ENCODE peak calls at places on chromosomes 13 and 19, in eight cellular contexts. O is mesenchymal stem cell, K is stomach, V is IMR-90, W is Panc1, I is cardiac muscle cell, A is breast epithelium, T is mesendoderm. U is an unnamed sample.

GRCh38 chr13:24097064-24097463 is 63.5 kb upstream of the SPATA13 start:
- DNase-seq in O (peak; percentile 68), A (no peak), K (no peak), T (no peak), V (peak; percentile 76), W (no peak), I (peak; percentile 51), U (no peak)

GRCh38 chr19:46192990-46193650 is 36.4 kb upstream of the IGFL1 start:
- DNase-seq in V (peak; percentile 51), K (no peak), T (peak; percentile 49), I (peak; percentile 58), A (peak; percentile 65), O (peak; percentile 95), W (no peak), U (peak; percentile 37)

GRCh38 chr19:28881616-28882015 is 331.3 kb downstream of the UQCRFS1 start:
- DNase-seq in I (no peak), K (no peak), W (no peak), V (no peak), O (no peak), T (no peak), A (no peak), U (no peak)

GRCh38 chr13:32001392-32001768 is 30.2 kb upstream of the FRY start:
- DNase-seq in A (no peak), W (no peak), T (peak; percentile 74), I (peak; percentile 78), K (no peak), V (peak; percentile 41), O (peak; percentile 65), U (peak; percentile 68)

GRCh38 chr19:10884273-10884672 is 12.9 kb downstream of the CARM1 start:
- DNase-seq in K (no peak), O (peak; percentile 89), I (peak; percentile 46), T (no peak), A (no peak), V (peak; percentile 77), W (no peak), U (no peak)

GRCh38 chr19:8001995-8002849 is 3.2 kb downstream of the ELAVL1 start:
- DNase-seq in T (peak; percentile 96), K (peak; percentile 85), O (peak; percentile 88), I (peak; percentile 87), W (peak; percentile 43), V (peak; percentile 75), A (peak; percentile 70), U (peak; percentile 74)

GRCh38 chr13:24276310-24276709 is 33.1 kb upstream of the C1QTNF9 start:
- DNase-seq in W (no peak), I (no peak), O (no peak), A (no peak), V (no peak), K (no peak), T (no peak), U (no peak)

GRCh38 chr13:33911521-33911920 is 93.6 kb downstream of the RFC3 start:
- DNase-seq in K (no peak), I (no peak), V (no peak), W (no peak), A (no peak), T (no peak), O (no peak), U (no peak)

GRCh38 chr19:39672473-39672872 is 16.8 kb downstream of the LGALS16 start:
- DNase-seq in A (no peak), W (no peak), O (no peak), K (no peak), I (no peak), T (no peak), V (no peak), U (no peak)

GRCh38 chr13:110382229-110382628 is 75.1 kb downstream of the COL4A2 start:
- DNase-seq in T (no peak), A (no peak), W (no peak), I (peak; percentile 62), V (peak; percentile 92), K (no peak), O (peak; percentile 89), U (no peak)

GRCh38 chr13:100442095-100442832 is 146.3 kb downstream of the GGACT start:
- DNase-seq in T (peak; percentile 19), O (no peak), A (no peak), V (no peak), K (no peak), I (no peak), W (no peak), U (no peak)

GRCh38 chr19:30857388-30857787 is 485.2 kb downstream of the ZNF536 start:
- DNase-seq in A (no peak), V (no peak), T (peak; percentile 85), K (no peak), W (no peak), I (no peak), O (no peak), U (no peak)

GRCh38 chr13:114043421-114044053 is 69.7 kb upstream of the C13orf46 start:
- DNase-seq in K (peak; percentile 45), O (peak; percentile 98), T (peak; percentile 94), W (no peak), A (peak; percentile 74), V (peak; percentile 95), I (peak; percentile 96), U (no peak)

DNA sequence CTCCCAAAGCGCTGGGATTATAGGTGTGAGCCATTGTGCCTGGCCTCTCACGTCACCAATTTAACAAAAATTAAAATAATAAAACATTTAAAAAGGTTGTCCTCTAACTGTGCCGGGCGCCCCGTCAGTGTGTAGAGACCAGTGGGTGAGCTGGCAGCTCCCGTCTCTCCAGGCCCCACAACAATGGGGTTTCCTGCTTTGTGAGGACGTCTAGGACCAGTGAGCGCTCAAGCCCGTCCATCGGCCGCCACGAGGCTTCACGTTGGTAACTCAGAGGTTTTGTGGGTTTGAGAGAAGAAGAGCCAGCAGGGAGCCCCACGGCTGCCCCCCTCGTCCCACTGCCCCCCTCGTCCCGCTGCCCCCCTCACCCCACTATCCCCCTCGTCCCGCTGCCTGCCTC is 4.7 kb downstream of the LSM7 start:
- DNase-seq in O (no peak), K (no peak), A (no peak), T (no peak), W (no peak), I (no peak), V (no peak), U (no peak)
- H3K4me1 ChIP-seq in O (peaks cover 28% of the 10 kb centered on the region), K (peaks cover 31% of the 10 kb centered on the region), A (no peaks in the 10 kb centered on the region), T (no peaks in the 10 kb centered on the region), W (peaks cover 3% of the 10 kb centered on the region), I (peaks cover 4% of the 10 kb centered on the region), V (peaks cover 1% of the 10 kb centered on the region), U (no peaks in the 10 kb centered on the region)

GRCh38 chr13:98581377-98581776 is 4.5 kb upstream of the STK24 start:
- DNase-seq in A (no peak), K (no peak), T (no peak), I (no peak), O (no peak), V (no peak), W (no peak), U (no peak)
- H3K27ac ChIP-seq in A (no peak overlapping the region), K (peak overlapping the region; percentile 66), T (no peak overlapping the region), I (peak overlapping the region; percentile 77), O (no peak overlapping the region), V (no peak overlapping the region), W (no peak overlapping the region), U (no peak overlapping the region)

GRCh38 chr19:27793644-27794443 is 1419.1 kb downstream of the UQCRFS1 start:
- DNase-seq in A (peak; percentile 90), W (peak; percentile 84), T (peak; percentile 98), I (peak; percentile 95), O (peak; percentile 96), K (peak; percentile 92), V (peak; percentile 93), U (peak; percentile 97)
- H3K4me3 ChIP-seq in A (peak overlapping the region; percentile 82), W (peak overlapping the region; percentile 98), T (peak overlapping the region; percentile 99), I (peak overlapping the region; percentile 50), O (peak overlapping the region; percentile 97), K (peak overlapping the region; percentile 83), V (peak overlapping the region; percentile 91), U (peak overlapping the region; percentile 58)

DNA sequence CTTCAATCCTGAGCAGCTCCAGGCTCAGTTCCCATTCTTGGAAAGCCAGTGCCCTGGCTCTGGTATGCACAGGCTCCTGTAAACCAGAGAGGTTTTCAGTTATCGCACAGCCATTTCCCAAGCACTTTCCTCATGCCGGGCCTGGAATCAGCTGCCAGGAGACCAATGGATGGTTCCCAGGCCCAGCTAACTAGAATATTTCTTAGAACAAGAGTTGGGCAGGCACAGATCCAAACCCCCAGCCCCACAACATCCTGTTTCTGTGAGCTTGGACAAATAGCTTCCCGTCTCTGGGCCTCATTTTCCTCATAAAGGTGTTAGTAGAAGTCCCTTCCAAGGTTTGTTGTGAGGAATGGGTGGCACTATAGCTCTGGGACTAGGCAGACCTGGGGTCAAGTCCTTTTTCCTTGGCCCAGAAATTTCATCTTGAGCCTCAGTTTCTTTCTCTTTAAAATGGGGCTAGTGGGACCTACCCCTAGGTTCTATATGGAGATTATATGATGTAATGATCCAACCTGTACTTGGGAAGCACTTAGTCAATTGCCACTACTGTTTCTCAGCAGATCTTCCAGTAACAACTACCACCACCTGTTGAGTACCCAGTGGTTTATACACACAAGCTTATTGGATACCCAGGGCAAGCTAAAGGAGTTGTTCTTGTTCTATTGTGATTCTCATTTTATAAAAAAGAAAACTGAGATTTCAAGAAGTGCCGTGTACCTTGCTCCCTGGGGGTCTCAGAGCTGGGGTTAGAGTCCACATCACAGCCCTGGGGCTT is 5.1 kb upstream of the CCDC97 start:
- DNase-seq in V (no peak), W (no peak), A (no peak), O (no peak), T (no peak), I (no peak), K (no peak), U (no peak)
- H3K4me1 ChIP-seq in V (peaks cover 8% of the 10 kb centered on the region), W (peaks cover 13% of the 10 kb centered on the region), A (peaks cover 2% of the 10 kb centered on the region), O (peaks cover 16% of the 10 kb centered on the region), T (no peaks in the 10 kb centered on the region), I (peaks cover 17% of the 10 kb centered on the region), K (peaks cover 82% of the 10 kb centered on the region), U (peaks cover 8% of the 10 kb centered on the region)

GRCh38 chr19:2230029-2230531 is 6.0 kb downstream of the PLEKHJ1 start:
- DNase-seq in V (no peak), T (no peak), W (no peak), K (no peak), O (no peak), I (no peak), A (no peak), U (no peak)
- H3K27ac ChIP-seq in V (no peak overlapping the region), T (no peak overlapping the region), W (no peak overlapping the region), K (no peak overlapping the region), O (no peak overlapping the region), I (peak overlapping the region; percentile 59), A (no peak overlapping the region), U (no peak overlapping the region)

GRCh38 chr13:47480121-47480520 is 521.0 kb downstream of the SUCLA2 start:
- DNase-seq in K (no peak), A (no peak), T (no peak), V (peak; percentile 96), W (no peak), O (peak; percentile 89), I (peak; percentile 67), U (no peak)
- H3K4me3 ChIP-seq in K (no peak overlapping the region), A (no peak overlapping the region), T (no peak overlapping the region), V (peak overlapping the region; percentile 36), W (no peak overlapping the region), O (no peak overlapping the region), I (no peak overlapping the region), U (no peak overlapping the region)